ENCODE peak calls at places on chromosomes 13 and 19, in six cellular contexts. Q is GM12878, P is H1, L is uterus, E is heart right ventricle, I is ascending aorta. Z is an unnamed sample.

GRCh38 chr13:111384441-111385181 is 64.2 kb downstream of the TEX29 start:
- DNase-seq in L (no peak), Q (no peak), I (no peak), P (no peak), E (no peak), Z (no peak)

GRCh38 chr19:55386515-55386947 is 799 bp downstream of the RPL28 start:
- DNase-seq in I (no peak), P (no peak), E (no peak), Q (no peak), L (no peak), Z (no peak)

GRCh38 chr13:112735791-112736190 is 46.0 kb downstream of the ATP11A start:
- DNase-seq in P (no peak), L (no peak), Q (no peak), E (no peak), I (no peak), Z (no peak)

GRCh38 chr13:30689752-30690151 is 45.6 kb upstream of the ALOX5AP start:
- DNase-seq in P (no peak), L (no peak), I (no peak), E (no peak), Q (no peak), Z (no peak)

GRCh38 chr13:41178040-41178439 is 16.3 kb downstream of the KBTBD7 start:
- DNase-seq in I (no peak), E (no peak), P (no peak), L (no peak), Q (no peak), Z (no peak)

GRCh38 chr19:28883241-28883693 is 329.7 kb downstream of the UQCRFS1 start:
- DNase-seq in E (peak; percentile 23), L (no peak), Q (no peak), I (no peak), P (no peak), Z (no peak)

GRCh38 chr19:20660473-20660872 is 898 bp downstream of the ZNF626 start:
- DNase-seq in Q (no peak), P (no peak), E (no peak), L (no peak), I (no peak), Z (no peak)

GRCh38 chr13:73572824-73573223 is 514.0 kb downstream of the KLF5 start:
- DNase-seq in P (no peak), I (no peak), L (no peak), Q (no peak), E (no peak), Z (no peak)

GRCh38 chr13:39516140-39516539 is 86.9 kb downstream of the LHFPL6 start:
- DNase-seq in E (no peak), Q (no peak), P (no peak), I (no peak), L (no peak), Z (no peak)

GRCh38 chr19:35328851-35329285 is at the start of gene CD22:
- DNase-seq in P (no peak), L (no peak), I (no peak), E (no peak), Q (peak; percentile 62), Z (no peak)

GRCh38 chr13:76690611-76691010 is 195.6 kb downstream of the KCTD12 start:
- DNase-seq in Q (no peak), E (no peak), P (no peak), L (no peak), I (no peak), Z (no peak)

GRCh38 chr19:8209111-8209964 is at the start of gene CERS4:
- DNase-seq in I (no peak), Q (no peak), E (no peak), L (peak; percentile 78), P (peak; percentile 64), Z (no peak)

DNA sequence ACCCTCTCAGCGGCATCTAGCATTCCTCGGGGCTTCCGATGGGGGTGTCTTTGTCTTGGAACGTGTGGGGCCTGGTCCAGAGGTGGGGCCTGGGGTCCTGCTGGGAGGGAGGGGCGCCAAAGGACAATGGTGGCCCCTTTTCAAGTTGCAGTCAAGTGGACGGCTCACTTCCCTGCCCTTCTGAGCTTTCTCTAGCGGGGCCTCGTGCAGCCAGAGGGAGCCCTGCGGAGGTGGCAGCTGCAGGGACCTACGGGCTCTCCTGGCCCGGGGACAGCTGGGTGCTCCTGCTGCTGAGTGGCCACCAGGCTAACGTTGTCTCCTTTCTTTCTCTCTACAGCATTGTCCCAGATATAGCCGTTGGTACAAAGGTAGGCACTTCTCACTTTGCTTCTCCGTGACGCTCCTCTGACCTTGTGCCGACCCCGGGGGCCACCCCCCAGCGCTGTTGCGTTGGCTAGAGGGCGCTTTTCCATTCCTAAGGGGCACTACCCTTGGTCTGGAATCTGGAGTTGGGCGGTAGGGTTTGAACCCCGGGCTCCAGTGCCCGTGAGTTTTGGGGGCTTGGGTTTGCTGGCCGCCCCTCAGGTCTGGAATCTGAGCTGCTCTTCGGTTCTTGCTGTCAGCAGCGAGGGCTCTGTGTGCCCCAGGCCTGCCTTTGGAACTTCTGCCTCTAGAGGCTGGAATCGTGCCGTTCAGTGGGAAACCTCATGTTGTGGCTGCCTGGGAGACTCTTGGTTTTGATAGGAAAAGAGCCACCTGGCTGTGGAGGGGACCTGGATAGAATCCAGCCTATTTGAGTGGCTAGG is 2.0 kb downstream of the PTBP1 start:
- DNase-seq in Q (no peak), L (no peak), E (no peak), P (no peak), I (no peak), Z (no peak)
- TF ChIP-seq CTCF in Q (peak; percentile 8), L (no peak), E (peak; percentile 3), P (peak; percentile 25), I (no peak), Z (peak; percentile 1)

DNA sequence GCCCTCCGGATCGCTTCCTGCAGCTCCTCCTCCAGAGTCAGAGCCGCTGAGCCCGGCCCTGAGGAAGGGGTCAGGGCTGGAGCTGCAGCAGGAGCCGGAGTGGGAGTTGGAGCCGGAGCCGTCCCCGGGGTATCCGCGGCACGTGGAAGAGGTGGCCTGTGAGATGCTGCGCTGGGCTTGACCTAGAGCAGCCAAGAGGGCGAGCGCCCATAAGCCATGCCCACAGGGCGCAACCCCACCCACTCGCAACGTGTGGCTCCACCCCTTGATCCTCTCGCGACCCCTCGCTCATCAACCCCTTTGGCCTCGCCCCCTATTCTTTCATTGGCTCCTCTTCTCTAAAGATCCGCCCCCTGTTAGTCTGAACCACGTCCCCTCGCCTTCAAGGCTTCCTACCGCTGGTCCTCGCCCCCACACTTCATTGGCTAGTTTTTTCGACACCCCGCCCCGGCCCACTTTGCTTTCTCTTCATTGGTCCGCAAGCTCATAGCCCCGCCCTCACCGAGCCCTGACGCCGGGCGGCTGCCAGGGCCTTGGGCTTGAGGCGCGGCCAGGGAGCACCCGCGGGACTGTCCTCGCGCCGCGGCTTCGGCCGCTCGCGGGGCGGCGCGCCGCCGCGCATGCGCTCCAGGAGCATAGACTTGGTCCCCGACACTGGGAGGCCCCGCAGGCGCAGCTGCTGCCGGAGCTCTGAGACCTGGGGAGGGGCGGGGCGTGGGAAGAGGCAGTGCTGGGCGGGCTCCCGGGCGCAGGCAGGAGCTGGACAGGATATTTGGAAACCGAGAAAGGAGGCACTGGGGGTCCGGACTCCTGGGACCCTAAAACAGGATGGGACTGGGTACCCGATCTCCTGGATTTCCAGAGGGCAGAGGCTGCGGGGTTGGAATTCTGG is 5.4 kb downstream of the MAMSTR start:
- DNase-seq in Q (peak; percentile 97), L (peak; percentile 99), E (peak; percentile 99), I (peak; percentile 97), P (peak; percentile 98), Z (peak; percentile 97)
- H3K4me3 ChIP-seq in Q (peak overlapping the region; percentile 95), L (peak overlapping the region; percentile 49), E (peak overlapping the region; percentile 69), I (peak overlapping the region; percentile 64), P (peak overlapping the region; percentile 76), Z (peak overlapping the region; percentile 81)

GRCh38 chr19:39512964-39513363 is 2.0 kb upstream of the SELENOV start:
- DNase-seq in Q (no peak), P (no peak), E (no peak), L (no peak), I (no peak), Z (no peak)

GRCh38 chr19:39515551-39516191 is 732 bp downstream of the SELENOV start:
- DNase-seq in L (no peak), I (no peak), Q (no peak), E (no peak), P (no peak), Z (no peak)

GRCh38 chr19:39517432-39517831 is 2.5 kb downstream of the SELENOV start:
- DNase-seq in E (no peak), P (no peak), L (no peak), Q (no peak), I (no peak), Z (no peak)

GRCh38 chr19:39516270-39516669 is 1.3 kb downstream of the SELENOV start:
- DNase-seq in L (no peak), Q (no peak), P (no peak), I (no peak), E (no peak), Z (no peak)

GRCh38 chr19:39514840-39515550 is at the start of gene SELENOV:
- DNase-seq in P (no peak), Q (no peak), E (no peak), I (no peak), L (no peak), Z (no peak)
- TF ChIP-seq CTCF in P (peak; percentile 24), Q (no peak), E (no peak), I (no peak), L (no peak), Z (no peak)

GRCh38 chr19:13052447-13053232 is 50.0 kb downstream of the LYL1 start:
- DNase-seq in P (no peak), E (no peak), L (no peak), Q (no peak), I (no peak), Z (no peak)
- H3K4me3 ChIP-seq in P (no peak overlapping the region), E (no peak overlapping the region), L (no peak overlapping the region), Q (no peak overlapping the region), I (no peak overlapping the region), Z (no peak overlapping the region)

DNA sequence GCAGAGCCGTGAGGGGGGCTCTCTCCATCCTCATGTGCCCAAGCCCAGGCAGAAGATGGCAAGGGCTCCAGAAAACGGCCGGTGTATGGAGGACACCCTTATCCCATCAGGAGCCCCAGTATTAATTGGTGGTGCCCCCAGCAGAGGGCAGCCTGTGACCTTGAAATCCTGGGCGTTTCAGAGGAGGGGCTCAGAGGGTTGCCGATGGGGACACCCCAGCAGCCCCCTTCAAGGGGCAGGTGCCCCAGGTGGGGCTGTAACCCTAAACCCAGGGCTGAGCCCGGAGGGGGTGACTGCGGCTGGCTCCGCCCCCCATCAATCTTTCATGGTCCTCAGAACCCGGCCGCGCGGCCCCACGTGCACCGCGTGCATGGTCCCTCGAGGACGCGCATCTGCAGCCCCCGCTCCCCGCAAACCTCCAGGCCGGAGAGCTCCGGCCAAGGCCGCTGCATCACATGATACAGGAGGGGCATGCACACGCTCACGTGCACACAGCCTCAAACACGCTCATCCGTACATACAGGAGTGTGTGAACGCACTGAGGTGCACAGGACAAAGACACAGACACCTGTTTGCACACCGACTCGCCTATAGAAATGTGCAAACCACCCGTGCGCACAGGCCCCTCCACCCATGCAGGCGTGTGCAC is 959 bp downstream of the RAB3A start:
- DNase-seq in E (peak; percentile 42), I (no peak), Q (no peak), L (peak; percentile 46), P (no peak), Z (no peak)
- TF ChIP-seq CTCF in E (peak; percentile 29), I (no peak), Q (peak; percentile 24), L (no peak), P (peak; percentile 56), Z (peak; percentile 43)

GRCh38 chr13:50357586-50358118 is 342.4 kb downstream of the KCNRG start:
- DNase-seq in E (no peak), I (no peak), L (peak; percentile 76), P (no peak), Q (no peak), Z (no peak)
- H3K4me3 ChIP-seq in E (no peak overlapping the region), I (no peak overlapping the region), L (no peak overlapping the region), P (no peak overlapping the region), Q (no peak overlapping the region), Z (no peak overlapping the region)

Z was measured in GM12864.